ENCODE peak calls at places on chromosome 15, in seven cellular contexts. K is K562, C is ovary, N is A549, V is transverse colon, G is SK-N-SH, Q is stomach. Y is an unnamed sample.
A peak's percentile ranks its signal among the peaks of the same experiment; 100 is the strongest.

GRCh38 chr15:92283813-92284212 is 109.9 kb upstream of the ST8SIA2 start:
- DNase-seq in N (no peak), K (no peak), C (no peak), G (no peak), V (no peak), Q (no peak), Y (no peak)

GRCh38 chr15:57133127-57133968 is 214.9 kb downstream of the TCF12 start:
- DNase-seq in V (no peak), K (no peak), C (no peak), G (no peak), Q (no peak), N (no peak), Y (no peak)

GRCh38 chr15:72205273-72205672 is 7.7 kb upstream of the GRAMD2A start:
- DNase-seq in G (no peak), Q (no peak), N (no peak), V (no peak), C (no peak), K (no peak), Y (no peak)

GRCh38 chr15:90680371-90680935 is 36.7 kb upstream of the BLM start:
- DNase-seq in N (no peak), G (no peak), V (no peak), Q (no peak), C (no peak), K (no peak), Y (peak; percentile 58)

GRCh38 chr15:72958634-72959033 is 93.6 kb upstream of the NEO1 start:
- DNase-seq in N (no peak), C (no peak), G (no peak), K (no peak), V (no peak), Q (no peak), Y (no peak)

GRCh38 chr15:37034835-37035234 is 65.5 kb downstream of the MEIS2 start:
- DNase-seq in N (no peak), C (no peak), G (no peak), K (no peak), V (no peak), Q (no peak), Y (no peak)

GRCh38 chr15:78626611-78627010 is 5.8 kb upstream of the CHRNA3 start:
- DNase-seq in C (no peak), K (no peak), Q (peak; percentile 4), V (no peak), G (no peak), N (no peak), Y (no peak)

GRCh38 chr15:79962178-79962577 is 8.8 kb downstream of the BCL2A1 start:
- DNase-seq in Q (no peak), G (no peak), C (no peak), K (no peak), N (no peak), V (no peak), Y (no peak)

GRCh38 chr15:92647467-92648163 is 8.0 kb downstream of the FAM174B start:
- DNase-seq in K (no peak), C (no peak), Q (no peak), V (no peak), N (no peak), G (no peak), Y (no peak)

GRCh38 chr15:48239334-48239733 is 33.2 kb downstream of the SLC12A1 start:
- DNase-seq in G (no peak), C (no peak), K (no peak), N (no peak), V (no peak), Q (no peak), Y (no peak)

GRCh38 chr15:40702077-40702476 is 7.1 kb downstream of the RAD51 start:
- DNase-seq in C (no peak), K (no peak), G (peak; percentile 36), N (no peak), V (no peak), Q (no peak), Y (no peak)

GRCh38 chr15:65793813-65794104 is 1.7 kb upstream of the DENND4A start:
- DNase-seq in G (no peak), Q (no peak), C (no peak), N (no peak), V (no peak), K (no peak), Y (no peak)

GRCh38 chr15:74193305-74193718 is 9.3 kb downstream of the STRA6 start:
- DNase-seq in N (peak; percentile 67), Q (no peak), C (no peak), V (no peak), K (no peak), G (no peak), Y (no peak)

GRCh38 chr15:53811530-53811929 is 52.1 kb upstream of the WDR72 start:
- DNase-seq in G (peak; percentile 10), V (no peak), K (no peak), N (peak; percentile 70), C (no peak), Q (no peak), Y (no peak)

GRCh38 chr15:91630090-91630489 is 223.4 kb upstream of the SLCO3A1 start:
- DNase-seq in V (no peak), Q (no peak), G (no peak), C (no peak), K (no peak), N (no peak), Y (no peak)

GRCh38 chr15:98441599-98441998 is 206.7 kb upstream of the IGF1R start:
- DNase-seq in G (no peak), K (no peak), V (no peak), Q (no peak), N (no peak), C (no peak), Y (no peak)

GRCh38 chr15:29538110-29538509 is 268.5 kb upstream of the NSMCE3 start:
- DNase-seq in V (peak; percentile 27), N (peak; percentile 27), K (no peak), Q (no peak), G (no peak), C (no peak), Y (no peak)

GRCh38 chr15:49715213-49715612 is 94.4 kb downstream of the DTWD1 start:
- DNase-seq in N (no peak), K (no peak), Q (no peak), V (no peak), G (no peak), C (no peak), Y (no peak)

DNA sequence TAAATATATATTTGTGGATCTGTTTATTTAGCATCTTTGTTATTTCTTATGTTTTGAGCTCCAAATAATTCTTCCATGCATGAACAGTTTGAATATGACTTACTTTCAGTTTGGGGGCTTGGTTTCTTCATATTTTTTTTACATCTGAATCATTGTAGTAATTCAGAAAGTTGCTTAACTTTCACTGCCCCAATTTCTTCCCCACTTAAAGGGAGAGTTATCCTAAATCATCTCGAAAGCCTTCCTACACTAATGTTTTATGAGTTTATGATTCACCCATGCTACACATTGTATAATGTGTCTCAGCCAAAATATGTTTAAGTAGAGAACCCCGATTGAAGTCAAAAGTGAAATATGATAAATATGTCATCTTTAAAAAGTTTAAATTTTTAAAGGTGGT is 47.8 kb downstream of the SPRED1 start:
- DNase-seq in Q (no peak), C (no peak), K (no peak), N (no peak), V (no peak), G (no peak), Y (no peak)
- TF ChIP-seq CTCF in Q (no peak), C (no peak), K (no peak), N (no peak), V (no peak), G (no peak), Y (no peak)

GRCh38 chr15:27683126-27683525 is 416.0 kb downstream of the OCA2 start:
- DNase-seq in N (no peak), Q (no peak), K (no peak), C (no peak), G (no peak), V (no peak), Y (no peak)
- H3K27ac ChIP-seq in N (no peak overlapping the region), Q (no peak overlapping the region), K (no peak overlapping the region), C (no peak overlapping the region), G (no peak overlapping the region), V (no peak overlapping the region), Y (no peak overlapping the region)

DNA sequence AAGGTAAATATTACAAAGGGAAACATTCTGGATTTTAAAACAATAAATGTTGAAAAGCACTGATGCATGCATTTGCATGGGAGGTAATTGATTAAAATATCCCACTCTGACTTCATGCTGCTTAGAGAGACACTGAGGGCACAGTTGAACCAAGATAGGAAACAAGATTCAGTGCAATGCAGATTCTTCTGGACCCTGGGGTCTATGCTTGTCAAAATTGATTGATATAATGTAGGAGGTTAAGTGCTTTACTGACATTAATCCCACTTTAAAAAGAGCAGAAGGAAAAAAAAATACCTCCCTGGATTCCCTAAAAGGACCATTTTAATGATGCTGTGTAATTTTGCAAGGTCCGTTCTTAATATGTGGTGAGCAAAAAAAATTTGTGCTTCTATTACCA is 454.2 kb downstream of the GABRB3 start:
- DNase-seq in K (no peak), C (no peak), V (no peak), Q (no peak), N (no peak), G (no peak), Y (no peak)
- TF ChIP-seq EP300 in K (no peak), C (no peak), V (no peak), Q (no peak), N (no peak), G (no peak), Y (no peak)

DNA sequence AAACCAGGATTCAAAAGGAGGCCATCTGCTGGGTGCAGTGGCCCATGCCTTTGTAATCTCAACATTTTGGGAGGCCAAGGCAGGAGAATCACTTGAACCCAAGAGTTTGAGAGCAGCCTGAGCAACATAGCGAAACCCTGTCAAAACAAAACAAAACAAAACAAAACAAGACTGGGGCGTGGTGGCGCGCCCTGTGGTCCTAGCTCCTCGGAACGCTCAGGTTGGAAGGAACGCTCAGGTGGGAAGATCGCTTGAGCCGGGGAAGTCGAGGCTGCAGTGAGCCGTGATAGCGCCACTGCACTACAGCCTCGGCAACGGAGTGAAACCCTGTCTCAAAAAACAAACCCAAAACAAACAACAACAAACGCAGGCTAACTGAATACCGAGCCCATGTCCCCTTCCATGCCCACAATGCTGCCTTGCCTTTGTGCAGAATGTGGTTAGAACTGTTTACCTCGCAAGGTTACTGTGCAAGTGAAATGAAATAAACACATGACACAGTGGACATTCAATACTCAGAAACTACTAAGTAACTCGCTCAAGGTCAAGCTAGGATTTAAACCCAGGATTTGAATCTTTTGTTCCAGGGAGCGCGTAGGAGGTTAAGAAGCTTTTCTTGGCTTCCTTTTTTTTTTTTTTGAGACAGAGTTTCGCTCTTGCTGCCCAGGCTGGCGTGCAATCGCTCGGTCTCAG is 766 bp upstream of the EMC4 start:
- DNase-seq in C (no peak), N (peak; percentile 29), G (peak; percentile 31), V (peak; percentile 9), Q (no peak), K (peak; percentile 25), Y (no peak)
- TF ChIP-seq CTCF in C (no peak), N (peak; percentile 15), G (no peak), V (no peak), Q (no peak), K (peak; percentile 15), Y (no peak)

GRCh38 chr15:95604634-95605036 is 725.9 kb upstream of the NR2F2 start:
- DNase-seq in Q (no peak), C (peak; percentile 24), N (peak; percentile 22), G (no peak), K (no peak), V (no peak), Y (peak; percentile 30)
- H3K27ac ChIP-seq in Q (no peak overlapping the region), C (no peak overlapping the region), N (no peak overlapping the region), G (peak overlapping the region; percentile 76), K (no peak overlapping the region), V (no peak overlapping the region), Y (peak overlapping the region; percentile 59)